ENCODE peak calls at places on chromosomes 2 and 18, in five cellular contexts. M is HTR-8/SVneo, T is NCI-H2029, Y is BJ, O is HS-27A. V is an unnamed sample.

GRCh38 chr18:39845086-39845485 is 2109.9 kb upstream of the PIK3C3 start:
- DNase-seq in M (no peak), T (no peak), Y (no peak), O (no peak), V (no peak)

GRCh38 chr18:78305789-78306188 is 673.8 kb upstream of the SALL3 start:
- DNase-seq in M (no peak), T (no peak), Y (no peak), O (no peak), V (no peak)

GRCh38 chr2:237895544-237896506 is 36.4 kb downstream of the RAMP1 start:
- DNase-seq in M (no peak), T (no peak), Y (no peak), O (no peak), V (peak)

GRCh38 chr2:190210471-190210870 is 109.2 kb downstream of the HIBCH start:
- DNase-seq in M (no peak), T (no peak), Y (no peak), O (no peak), V (no peak)

GRCh38 chr2:219362524-219363164 is 25.1 kb downstream of the DNPEP start:
- DNase-seq in M (peak), T (peak), Y (peak), O (peak), V (no peak)

GRCh38 chr18:50218432-50219197 is 23.7 kb upstream of the MYO5B start:
- DNase-seq in M (no peak), T (no peak), Y (no peak), O (no peak), V (no peak)

GRCh38 chr2:169158874-169159273 is 89.5 kb downstream of the DHRS9 start:
- DNase-seq in M (no peak), T (no peak), Y (no peak), O (no peak), V (no peak)

GRCh38 chr2:223109341-223109740 is 57.4 kb downstream of the KCNE4 start:
- DNase-seq in M (no peak), T (no peak), Y (peak), O (no peak), V (no peak)

GRCh38 chr2:15842771-15843666 is 97.3 kb upstream of the MYCN start:
- DNase-seq in M (no peak), T (no peak), Y (no peak), O (no peak), V (no peak)

GRCh38 chr2:51795248-51795888 is 763.4 kb upstream of the NRXN1 start:
- DNase-seq in M (no peak), T (peak), Y (no peak), O (no peak), V (no peak)

GRCh38 chr2:113133696-113134558 is 6.5 kb downstream of the IL1RN start:
- DNase-seq in M (no peak), T (no peak), Y (no peak), O (no peak), V (peak)

GRCh38 chr2:43132523-43133301 is 93.7 kb downstream of the ZFP36L2 start:
- DNase-seq in M (no peak), T (no peak), Y (no peak), O (no peak), V (no peak)

GRCh38 chr2:190088917-190089316 is 26.4 kb upstream of the MSTN start:
- DNase-seq in M (peak), T (peak), Y (peak), O (peak), V (no peak)

GRCh38 chr18:3594760-3595241 is 144.8 kb downstream of the TGIF1 start:
- DNase-seq in M (no peak), T (no peak), Y (no peak), O (no peak), V (no peak)

GRCh38 chr2:151630372-151630771 is 103.9 kb downstream of the NEB start:
- DNase-seq in M (no peak), T (no peak), Y (no peak), O (no peak), V (no peak)

GRCh38 chr2:23624378-23624777 is 239.4 kb downstream of the KLHL29 start:
- DNase-seq in M (no peak), T (no peak), Y (no peak), O (no peak), V (no peak)

V was measured in osteocyte.